ENCODE peak calls at places on chromosomes 4 and X, in eight cellular contexts. One of them, this sample, is unnamed.

GRCh38 chr4:76866641-76867040 is 31.3 kb downstream of the SOWAHB start:
- DNase-seq in adipocyte: no peak
- DNase-seq in NCI-H526 treated with DMSO at 0.1 percent for 48 hours: no peak
- DNase-seq in non-pigmented ciliary epithelial cell: no peak
- DNase-seq in dermis microvascular lymphatic vessel endothelial cell: no peak
- DNase-seq in astrocyte of the hippocampus: no peak
- DNase-seq in cardiac fibroblast: no peak
- DNase-seq in naive thymus-derived CD8-positive, alpha-beta T cell: no peak
- DNase-seq in this sample: peak; percentile 51

GRCh38 chr4:184921456-184921855 is 95.7 kb upstream of the ACSL1 start:
- DNase-seq in adipocyte: no peak
- DNase-seq in NCI-H526 treated with DMSO at 0.1 percent for 48 hours: no peak
- DNase-seq in non-pigmented ciliary epithelial cell: no peak
- DNase-seq in dermis microvascular lymphatic vessel endothelial cell: no peak
- DNase-seq in astrocyte of the hippocampus: no peak
- DNase-seq in cardiac fibroblast: no peak
- DNase-seq in naive thymus-derived CD8-positive, alpha-beta T cell: no peak
- DNase-seq in this sample: no peak

GRCh38 chrX:54826598-54826997 is 19.1 kb downstream of the MAGED2 start:
- DNase-seq in adipocyte: no peak
- DNase-seq in NCI-H526 treated with DMSO at 0.1 percent for 48 hours: no peak
- DNase-seq in non-pigmented ciliary epithelial cell: no peak
- DNase-seq in dermis microvascular lymphatic vessel endothelial cell: no peak
- DNase-seq in astrocyte of the hippocampus: peak; percentile 26
- DNase-seq in cardiac fibroblast: no peak
- DNase-seq in naive thymus-derived CD8-positive, alpha-beta T cell: no peak
- DNase-seq in this sample: no peak

GRCh38 chrX:135484636-135485289 is 35.7 kb upstream of the INTS6L start:
- DNase-seq in adipocyte: peak; percentile 68
- DNase-seq in NCI-H526 treated with DMSO at 0.1 percent for 48 hours: peak; percentile 10
- DNase-seq in non-pigmented ciliary epithelial cell: peak; percentile 24
- DNase-seq in dermis microvascular lymphatic vessel endothelial cell: peak; percentile 7
- DNase-seq in astrocyte of the hippocampus: peak; percentile 54
- DNase-seq in cardiac fibroblast: peak; percentile 61
- DNase-seq in naive thymus-derived CD8-positive, alpha-beta T cell: peak; percentile 7
- DNase-seq in this sample: no peak

GRCh38 chr4:127249066-127249766 is 383.5 kb upstream of the INTU start:
- DNase-seq in adipocyte: peak; percentile 69
- DNase-seq in NCI-H526 treated with DMSO at 0.1 percent for 48 hours: no peak
- DNase-seq in non-pigmented ciliary epithelial cell: peak; percentile 46
- DNase-seq in dermis microvascular lymphatic vessel endothelial cell: no peak
- DNase-seq in astrocyte of the hippocampus: peak; percentile 10
- DNase-seq in cardiac fibroblast: peak; percentile 0
- DNase-seq in naive thymus-derived CD8-positive, alpha-beta T cell: no peak
- DNase-seq in this sample: peak; percentile 18

GRCh38 chrX:17854069-17854468 is 7.0 kb downstream of the RAI2 start:
- DNase-seq in adipocyte: no peak
- DNase-seq in NCI-H526 treated with DMSO at 0.1 percent for 48 hours: no peak
- DNase-seq in non-pigmented ciliary epithelial cell: no peak
- DNase-seq in dermis microvascular lymphatic vessel endothelial cell: no peak
- DNase-seq in astrocyte of the hippocampus: no peak
- DNase-seq in cardiac fibroblast: no peak
- DNase-seq in naive thymus-derived CD8-positive, alpha-beta T cell: no peak
- DNase-seq in this sample: no peak

GRCh38 chr4:184281231-184282139 is 63.8 kb upstream of the ENPP6 start:
- DNase-seq in adipocyte: no peak
- DNase-seq in NCI-H526 treated with DMSO at 0.1 percent for 48 hours: no peak
- DNase-seq in non-pigmented ciliary epithelial cell: no peak
- DNase-seq in dermis microvascular lymphatic vessel endothelial cell: no peak
- DNase-seq in astrocyte of the hippocampus: no peak
- DNase-seq in cardiac fibroblast: no peak
- DNase-seq in naive thymus-derived CD8-positive, alpha-beta T cell: no peak
- DNase-seq in this sample: no peak

GRCh38 chr4:127771535-127772275 is 10.4 kb upstream of the HSPA4L start:
- DNase-seq in adipocyte: no peak
- DNase-seq in NCI-H526 treated with DMSO at 0.1 percent for 48 hours: no peak
- DNase-seq in non-pigmented ciliary epithelial cell: no peak
- DNase-seq in dermis microvascular lymphatic vessel endothelial cell: no peak
- DNase-seq in astrocyte of the hippocampus: no peak
- DNase-seq in cardiac fibroblast: no peak
- DNase-seq in naive thymus-derived CD8-positive, alpha-beta T cell: no peak
- DNase-seq in this sample: no peak

GRCh38 chrX:144791298-144791697 is 456.0 kb upstream of the SPANXN1 start:
- DNase-seq in adipocyte: no peak
- DNase-seq in NCI-H526 treated with DMSO at 0.1 percent for 48 hours: no peak
- DNase-seq in non-pigmented ciliary epithelial cell: no peak
- DNase-seq in dermis microvascular lymphatic vessel endothelial cell: no peak
- DNase-seq in astrocyte of the hippocampus: no peak
- DNase-seq in cardiac fibroblast: no peak
- DNase-seq in naive thymus-derived CD8-positive, alpha-beta T cell: no peak
- DNase-seq in this sample: no peak

GRCh38 chr4:4323705-4324534 is 33.9 kb downstream of the ZBTB49 start:
- DNase-seq in adipocyte: no peak
- DNase-seq in NCI-H526 treated with DMSO at 0.1 percent for 48 hours: no peak
- DNase-seq in non-pigmented ciliary epithelial cell: no peak
- DNase-seq in dermis microvascular lymphatic vessel endothelial cell: no peak
- DNase-seq in astrocyte of the hippocampus: no peak
- DNase-seq in cardiac fibroblast: peak; percentile 41
- DNase-seq in naive thymus-derived CD8-positive, alpha-beta T cell: no peak
- DNase-seq in this sample: no peak

GRCh38 chrX:13774696-13775095 is 40.1 kb downstream of the OFD1 start:
- DNase-seq in adipocyte: no peak
- DNase-seq in NCI-H526 treated with DMSO at 0.1 percent for 48 hours: no peak
- DNase-seq in non-pigmented ciliary epithelial cell: no peak
- DNase-seq in dermis microvascular lymphatic vessel endothelial cell: no peak
- DNase-seq in astrocyte of the hippocampus: no peak
- DNase-seq in cardiac fibroblast: no peak
- DNase-seq in naive thymus-derived CD8-positive, alpha-beta T cell: no peak
- DNase-seq in this sample: no peak

GRCh38 chrX:15567886-15568616 is 32.7 kb downstream of the ACE2 start:
- DNase-seq in adipocyte: peak; percentile 20
- DNase-seq in NCI-H526 treated with DMSO at 0.1 percent for 48 hours: peak; percentile 59
- DNase-seq in non-pigmented ciliary epithelial cell: no peak
- DNase-seq in dermis microvascular lymphatic vessel endothelial cell: no peak
- DNase-seq in astrocyte of the hippocampus: peak; percentile 23
- DNase-seq in cardiac fibroblast: peak; percentile 29
- DNase-seq in naive thymus-derived CD8-positive, alpha-beta T cell: no peak
- DNase-seq in this sample: no peak

GRCh38 chr4:47032405-47033106 is 1.2 kb downstream of the GABRB1 start:
- DNase-seq in adipocyte: peak; percentile 82
- DNase-seq in NCI-H526 treated with DMSO at 0.1 percent for 48 hours: peak; percentile 59
- DNase-seq in non-pigmented ciliary epithelial cell: no peak
- DNase-seq in dermis microvascular lymphatic vessel endothelial cell: peak; percentile 25
- DNase-seq in astrocyte of the hippocampus: peak; percentile 81
- DNase-seq in cardiac fibroblast: peak; percentile 54
- DNase-seq in naive thymus-derived CD8-positive, alpha-beta T cell: peak; percentile 15
- DNase-seq in this sample: peak; percentile 89

GRCh38 chr4:138448169-138448568 is 206.0 kb upstream of the SLC7A11 start:
- DNase-seq in adipocyte: no peak
- DNase-seq in NCI-H526 treated with DMSO at 0.1 percent for 48 hours: no peak
- DNase-seq in non-pigmented ciliary epithelial cell: no peak
- DNase-seq in dermis microvascular lymphatic vessel endothelial cell: no peak
- DNase-seq in astrocyte of the hippocampus: no peak
- DNase-seq in cardiac fibroblast: peak; percentile 7
- DNase-seq in naive thymus-derived CD8-positive, alpha-beta T cell: no peak
- DNase-seq in this sample: no peak

GRCh38 chr4:180134116-180134866 is 2108.9 kb upstream of the TENM3 start:
- DNase-seq in adipocyte: no peak
- DNase-seq in NCI-H526 treated with DMSO at 0.1 percent for 48 hours: no peak
- DNase-seq in non-pigmented ciliary epithelial cell: no peak
- DNase-seq in dermis microvascular lymphatic vessel endothelial cell: no peak
- DNase-seq in astrocyte of the hippocampus: peak; percentile 3
- DNase-seq in cardiac fibroblast: no peak
- DNase-seq in naive thymus-derived CD8-positive, alpha-beta T cell: no peak
- DNase-seq in this sample: no peak

GRCh38 chrX:138127314-138127713 is 561.4 kb downstream of the ZIC3 start:
- DNase-seq in adipocyte: no peak
- DNase-seq in NCI-H526 treated with DMSO at 0.1 percent for 48 hours: no peak
- DNase-seq in non-pigmented ciliary epithelial cell: no peak
- DNase-seq in dermis microvascular lymphatic vessel endothelial cell: no peak
- DNase-seq in astrocyte of the hippocampus: peak; percentile 16
- DNase-seq in cardiac fibroblast: peak; percentile 2
- DNase-seq in naive thymus-derived CD8-positive, alpha-beta T cell: no peak
- DNase-seq in this sample: no peak

GRCh38 chr4:27643101-27643500 is 782.5 kb downstream of the STIM2 start:
- DNase-seq in adipocyte: no peak
- DNase-seq in NCI-H526 treated with DMSO at 0.1 percent for 48 hours: no peak
- DNase-seq in non-pigmented ciliary epithelial cell: no peak
- DNase-seq in dermis microvascular lymphatic vessel endothelial cell: no peak
- DNase-seq in astrocyte of the hippocampus: no peak
- DNase-seq in cardiac fibroblast: no peak
- DNase-seq in naive thymus-derived CD8-positive, alpha-beta T cell: no peak
- DNase-seq in this sample: no peak

GRCh38 chr4:182649698-182650477 is 267.3 kb downstream of the DCTD start:
- DNase-seq in adipocyte: no peak
- DNase-seq in NCI-H526 treated with DMSO at 0.1 percent for 48 hours: no peak
- DNase-seq in non-pigmented ciliary epithelial cell: no peak
- DNase-seq in dermis microvascular lymphatic vessel endothelial cell: no peak
- DNase-seq in astrocyte of the hippocampus: no peak
- DNase-seq in cardiac fibroblast: no peak
- DNase-seq in naive thymus-derived CD8-positive, alpha-beta T cell: no peak
- DNase-seq in this sample: peak; percentile 25

GRCh38 chrX:15493118-15494082 is at the start of gene PIR:
- DNase-seq in adipocyte: peak; percentile 91
- DNase-seq in NCI-H526 treated with DMSO at 0.1 percent for 48 hours: peak; percentile 93
- DNase-seq in non-pigmented ciliary epithelial cell: no peak
- DNase-seq in dermis microvascular lymphatic vessel endothelial cell: peak; percentile 69
- DNase-seq in astrocyte of the hippocampus: peak; percentile 90
- DNase-seq in cardiac fibroblast: peak; percentile 78
- DNase-seq in naive thymus-derived CD8-positive, alpha-beta T cell: peak; percentile 0
- DNase-seq in this sample: peak; percentile 95

GRCh38 chrX:13101439-13102139 is 57.2 kb upstream of the FAM9C start:
- DNase-seq in adipocyte: peak; percentile 88
- DNase-seq in NCI-H526 treated with DMSO at 0.1 percent for 48 hours: no peak
- DNase-seq in non-pigmented ciliary epithelial cell: peak; percentile 70
- DNase-seq in dermis microvascular lymphatic vessel endothelial cell: no peak
- DNase-seq in astrocyte of the hippocampus: peak; percentile 74
- DNase-seq in cardiac fibroblast: peak; percentile 94
- DNase-seq in naive thymus-derived CD8-positive, alpha-beta T cell: no peak
- DNase-seq in this sample: no peak

GRCh38 chr4:79651516-79651915 is 243.5 kb upstream of the GK2 start:
- DNase-seq in adipocyte: peak; percentile 36
- DNase-seq in NCI-H526 treated with DMSO at 0.1 percent for 48 hours: no peak
- DNase-seq in non-pigmented ciliary epithelial cell: no peak
- DNase-seq in dermis microvascular lymphatic vessel endothelial cell: no peak
- DNase-seq in astrocyte of the hippocampus: peak; percentile 80
- DNase-seq in cardiac fibroblast: peak; percentile 18
- DNase-seq in naive thymus-derived CD8-positive, alpha-beta T cell: no peak
- DNase-seq in this sample: no peak

GRCh38 chr4:189802884-189803283 is 137.8 kb upstream of the FRG1 start:
- DNase-seq in adipocyte: no peak
- DNase-seq in NCI-H526 treated with DMSO at 0.1 percent for 48 hours: no peak
- DNase-seq in non-pigmented ciliary epithelial cell: no peak
- DNase-seq in dermis microvascular lymphatic vessel endothelial cell: no peak
- DNase-seq in astrocyte of the hippocampus: no peak
- DNase-seq in cardiac fibroblast: no peak
- DNase-seq in naive thymus-derived CD8-positive, alpha-beta T cell: no peak
- DNase-seq in this sample: no peak

GRCh38 chrX:130726661-130727060 is 176.3 kb downstream of the ENOX2 start:
- DNase-seq in adipocyte: peak; percentile 29
- DNase-seq in NCI-H526 treated with DMSO at 0.1 percent for 48 hours: no peak
- DNase-seq in non-pigmented ciliary epithelial cell: no peak
- DNase-seq in dermis microvascular lymphatic vessel endothelial cell: no peak
- DNase-seq in astrocyte of the hippocampus: peak; percentile 26
- DNase-seq in cardiac fibroblast: peak; percentile 65
- DNase-seq in naive thymus-derived CD8-positive, alpha-beta T cell: no peak
- DNase-seq in this sample: no peak

GRCh38 chr4:835148-836002 is 9.4 kb upstream of the CPLX1 start:
- DNase-seq in adipocyte: no peak
- DNase-seq in NCI-H526 treated with DMSO at 0.1 percent for 48 hours: no peak
- DNase-seq in non-pigmented ciliary epithelial cell: no peak
- DNase-seq in dermis microvascular lymphatic vessel endothelial cell: no peak
- DNase-seq in astrocyte of the hippocampus: no peak
- DNase-seq in cardiac fibroblast: no peak
- DNase-seq in naive thymus-derived CD8-positive, alpha-beta T cell: no peak
- DNase-seq in this sample: peak; percentile 83

GRCh38 chrX:151359931-151360871 is 36.8 kb upstream of the VMA21 start:
- DNase-seq in adipocyte: peak; percentile 51
- DNase-seq in NCI-H526 treated with DMSO at 0.1 percent for 48 hours: no peak
- DNase-seq in non-pigmented ciliary epithelial cell: no peak
- DNase-seq in dermis microvascular lymphatic vessel endothelial cell: no peak
- DNase-seq in astrocyte of the hippocampus: peak; percentile 33
- DNase-seq in cardiac fibroblast: peak; percentile 5
- DNase-seq in naive thymus-derived CD8-positive, alpha-beta T cell: peak; percentile 15
- DNase-seq in this sample: peak; percentile 30